ENCODE peak calls at places on chromosomes 1 and 21, in five cellular contexts. One of them, this sample, is unnamed.

GRCh38 chr1:215076312-215076711 is 6.2 kb upstream of the KCNK2 start:
- DNase-seq in neural progenitor cell: peak; percentile 56
- DNase-seq in PC-3: peak; percentile 80
- DNase-seq in HCT116: peak; percentile 34
- DNase-seq in fibroblast of lung: peak; percentile 48
- DNase-seq in this sample: peak; percentile 26

GRCh38 chr21:45020629-45021427 is 53.6 kb upstream of the ADARB1 start:
- DNase-seq in neural progenitor cell: no peak
- DNase-seq in fibroblast of lung: peak; percentile 16
- DNase-seq in HCT116: no peak
- DNase-seq in PC-3: no peak
- DNase-seq in this sample: no peak

GRCh38 chr1:243270097-243270864 is 14.4 kb downstream of the SDCCAG8 start:
- DNase-seq in PC-3: no peak
- DNase-seq in fibroblast of lung: no peak
- DNase-seq in HCT116: no peak
- DNase-seq in neural progenitor cell: no peak
- DNase-seq in this sample: no peak

GRCh38 chr21:45618287-45618686 is 25.2 kb upstream of the PCBP3 start:
- DNase-seq in fibroblast of lung: peak; percentile 40
- DNase-seq in PC-3: no peak
- DNase-seq in neural progenitor cell: peak; percentile 23
- DNase-seq in HCT116: no peak
- DNase-seq in this sample: no peak

GRCh38 chr1:1527092-1527816 is 13.2 kb downstream of the TMEM240 start:
- DNase-seq in neural progenitor cell: no peak
- DNase-seq in PC-3: no peak
- DNase-seq in HCT116: no peak
- DNase-seq in fibroblast of lung: no peak
- DNase-seq in this sample: no peak

GRCh38 chr1:217348960-217349664 is 281.8 kb downstream of the GPATCH2 start:
- DNase-seq in fibroblast of lung: no peak
- DNase-seq in PC-3: peak; percentile 31
- DNase-seq in HCT116: no peak
- DNase-seq in neural progenitor cell: no peak
- DNase-seq in this sample: no peak

GRCh38 chr1:1489231-1489630 is 17.7 kb downstream of the ATAD3B start:
- DNase-seq in neural progenitor cell: no peak
- DNase-seq in HCT116: no peak
- DNase-seq in PC-3: no peak
- DNase-seq in fibroblast of lung: no peak
- DNase-seq in this sample: no peak

GRCh38 chr21:41769933-41770332 is 3.1 kb upstream of the RIPK4 start:
- DNase-seq in HCT116: no peak
- DNase-seq in neural progenitor cell: no peak
- DNase-seq in PC-3: no peak
- DNase-seq in fibroblast of lung: no peak
- DNase-seq in this sample: no peak

GRCh38 chr21:42986125-42986783 is 11.9 kb downstream of the PKNOX1 start:
- DNase-seq in PC-3: peak; percentile 65
- DNase-seq in HCT116: no peak
- DNase-seq in neural progenitor cell: no peak
- DNase-seq in fibroblast of lung: no peak
- DNase-seq in this sample: no peak

GRCh38 chr1:246728311-246728710 is 4.1 kb downstream of the SCCPDH start:
- DNase-seq in fibroblast of lung: no peak
- DNase-seq in neural progenitor cell: no peak
- DNase-seq in PC-3: no peak
- DNase-seq in HCT116: no peak
- DNase-seq in this sample: no peak

GRCh38 chr1:71089536-71090270 is 8.9 kb upstream of the ZRANB2 start:
- DNase-seq in fibroblast of lung: peak; percentile 68
- DNase-seq in PC-3: peak; percentile 84
- DNase-seq in HCT116: no peak
- DNase-seq in neural progenitor cell: no peak
- DNase-seq in this sample: no peak

GRCh38 chr1:58883888-58884482 is 100.1 kb upstream of the JUN start:
- DNase-seq in fibroblast of lung: no peak
- DNase-seq in PC-3: no peak
- DNase-seq in HCT116: no peak
- DNase-seq in neural progenitor cell: no peak
- DNase-seq in this sample: peak; percentile 97

GRCh38 chr1:109792056-109792831 is 28.5 kb upstream of the EPS8L3 start:
- DNase-seq in neural progenitor cell: peak; percentile 80
- DNase-seq in PC-3: peak; percentile 76
- DNase-seq in fibroblast of lung: peak; percentile 92
- DNase-seq in HCT116: no peak
- DNase-seq in this sample: peak; percentile 90

GRCh38 chr1:198595765-198596164 is 43.1 kb upstream of the PTPRC start:
- DNase-seq in fibroblast of lung: no peak
- DNase-seq in neural progenitor cell: no peak
- DNase-seq in HCT116: no peak
- DNase-seq in PC-3: no peak
- DNase-seq in this sample: no peak

GRCh38 chr1:226003502-226004170 is 4.5 kb upstream of the SDE2 start:
- DNase-seq in PC-3: no peak
- DNase-seq in HCT116: no peak
- DNase-seq in fibroblast of lung: no peak
- DNase-seq in neural progenitor cell: no peak
- DNase-seq in this sample: no peak

GRCh38 chr1:162902372-162902771 is 41.4 kb upstream of the CCDC190 start:
- DNase-seq in PC-3: no peak
- DNase-seq in HCT116: no peak
- DNase-seq in neural progenitor cell: no peak
- DNase-seq in fibroblast of lung: no peak
- DNase-seq in this sample: no peak

GRCh38 chr1:117059334-117059677 is 820 bp upstream of the TTF2 start:
- DNase-seq in PC-3: peak; percentile 56
- DNase-seq in fibroblast of lung: no peak
- DNase-seq in neural progenitor cell: no peak
- DNase-seq in HCT116: peak; percentile 31
- DNase-seq in this sample: no peak

GRCh38 chr1:234691567-234691966 is 81.6 kb upstream of the IRF2BP2 start:
- DNase-seq in neural progenitor cell: no peak
- DNase-seq in HCT116: peak; percentile 18
- DNase-seq in PC-3: peak; percentile 44
- DNase-seq in fibroblast of lung: peak; percentile 36
- DNase-seq in this sample: peak; percentile 12

GRCh38 chr1:168365719-168366474 is 85.2 kb downstream of the TBX19 start:
- DNase-seq in neural progenitor cell: peak; percentile 38
- DNase-seq in PC-3: peak; percentile 30
- DNase-seq in HCT116: no peak
- DNase-seq in fibroblast of lung: no peak
- DNase-seq in this sample: no peak

GRCh38 chr1:37631039-37631428 is 3.7 kb downstream of the RSPO1 start:
- DNase-seq in neural progenitor cell: peak; percentile 64
- DNase-seq in HCT116: no peak
- DNase-seq in fibroblast of lung: no peak
- DNase-seq in PC-3: no peak
- DNase-seq in this sample: no peak

GRCh38 chr1:16612332-16613172 is 812 bp downstream of the NBPF1 start:
- DNase-seq in PC-3: peak; percentile 90
- DNase-seq in fibroblast of lung: peak; percentile 89
- DNase-seq in neural progenitor cell: peak; percentile 88
- DNase-seq in HCT116: no peak
- DNase-seq in this sample: peak; percentile 90

GRCh38 chr1:85894651-85895050 is 186.4 kb upstream of the ZNHIT6 start:
- DNase-seq in fibroblast of lung: peak; percentile 62
- DNase-seq in HCT116: peak; percentile 18
- DNase-seq in neural progenitor cell: peak; percentile 43
- DNase-seq in PC-3: peak; percentile 61
- DNase-seq in this sample: peak; percentile 56

GRCh38 chr1:198778049-198778448 is 139.2 kb downstream of the PTPRC start:
- DNase-seq in HCT116: no peak
- DNase-seq in PC-3: no peak
- DNase-seq in fibroblast of lung: no peak
- DNase-seq in neural progenitor cell: no peak
- DNase-seq in this sample: no peak

GRCh38 chr1:92441316-92442311 is 45.1 kb downstream of the GFI1 start:
- DNase-seq in neural progenitor cell: peak; percentile 37
- DNase-seq in PC-3: no peak
- DNase-seq in fibroblast of lung: no peak
- DNase-seq in HCT116: no peak
- DNase-seq in this sample: no peak

GRCh38 chr1:226736001-226736907 is 2.8 kb downstream of the ITPKB start:
- DNase-seq in fibroblast of lung: no peak
- DNase-seq in neural progenitor cell: peak; percentile 36
- DNase-seq in PC-3: no peak
- DNase-seq in HCT116: no peak
- DNase-seq in this sample: no peak

GRCh38 chr1:201468501-201468843 is 516 bp downstream of the PHLDA3 start:
- DNase-seq in PC-3: peak; percentile 67
- DNase-seq in fibroblast of lung: no peak
- DNase-seq in neural progenitor cell: peak; percentile 67
- DNase-seq in HCT116: no peak
- DNase-seq in this sample: peak; percentile 54

GRCh38 chr1:3998086-3998485 is 98.0 kb upstream of the C1orf174 start:
- DNase-seq in fibroblast of lung: no peak
- DNase-seq in PC-3: no peak
- DNase-seq in neural progenitor cell: peak; percentile 43
- DNase-seq in HCT116: no peak
- DNase-seq in this sample: no peak

GRCh38 chr1:47738560-47739182 is 258.5 kb downstream of the TRABD2B start:
- DNase-seq in PC-3: peak; percentile 79
- DNase-seq in fibroblast of lung: peak; percentile 34
- DNase-seq in neural progenitor cell: peak; percentile 81
- DNase-seq in HCT116: no peak
- DNase-seq in this sample: peak; percentile 42

GRCh38 chr1:38235705-38236104 is 189.1 kb upstream of the POU3F1 start:
- DNase-seq in HCT116: no peak
- DNase-seq in neural progenitor cell: no peak
- DNase-seq in PC-3: no peak
- DNase-seq in fibroblast of lung: peak; percentile 8
- DNase-seq in this sample: no peak

GRCh38 chr21:33254766-33255165 is 11.4 kb upstream of the IL10RB start:
- DNase-seq in neural progenitor cell: no peak
- DNase-seq in PC-3: no peak
- DNase-seq in fibroblast of lung: no peak
- DNase-seq in HCT116: no peak
- DNase-seq in this sample: no peak

GRCh38 chr1:63317007-63317813 is 5.2 kb upstream of the FOXD3 start:
- DNase-seq in fibroblast of lung: peak; percentile 53
- DNase-seq in HCT116: peak; percentile 78
- DNase-seq in PC-3: peak; percentile 91
- DNase-seq in neural progenitor cell: peak; percentile 91
- DNase-seq in this sample: peak; percentile 54
- TF ChIP-seq EZH2 in fibroblast of lung: no peak
- TF ChIP-seq EZH2 in HCT116: no peak
- TF ChIP-seq EZH2 in PC-3: no peak
- TF ChIP-seq EZH2 in neural progenitor cell: peak; percentile 81
- TF ChIP-seq EZH2 in this sample: no peak

GRCh38 chr1:185578293-185578692 is 155.9 kb upstream of the HMCN1 start:
- DNase-seq in neural progenitor cell: no peak
- DNase-seq in HCT116: no peak
- DNase-seq in PC-3: no peak
- DNase-seq in fibroblast of lung: no peak
- DNase-seq in this sample: no peak
- H3K9me3 ChIP-seq in neural progenitor cell: no peaks in the 10 kb centered on the region
- H3K9me3 ChIP-seq in HCT116: no peaks in the 10 kb centered on the region
- H3K9me3 ChIP-seq in PC-3: peaks cover 2% of the 10 kb centered on the region
- H3K9me3 ChIP-seq in fibroblast of lung: no peaks in the 10 kb centered on the region
- H3K9me3 ChIP-seq in this sample: no peaks in the 10 kb centered on the region

GRCh38 chr1:18630511-18631495 is at the start of gene PAX7:
- DNase-seq in fibroblast of lung: no peak
- DNase-seq in HCT116: no peak
- DNase-seq in PC-3: no peak
- DNase-seq in neural progenitor cell: peak; percentile 84
- DNase-seq in this sample: no peak

GRCh38 chr1:18632218-18632588 is 1.6 kb downstream of the PAX7 start:
- DNase-seq in neural progenitor cell: peak; percentile 66
- DNase-seq in PC-3: no peak
- DNase-seq in HCT116: no peak
- DNase-seq in fibroblast of lung: no peak
- DNase-seq in this sample: no peak

GRCh38 chr1:18632711-18633427 is 2.2 kb downstream of the PAX7 start:
- DNase-seq in neural progenitor cell: peak; percentile 80
- DNase-seq in fibroblast of lung: no peak
- DNase-seq in PC-3: no peak
- DNase-seq in HCT116: no peak
- DNase-seq in this sample: no peak

GRCh38 chr1:18629659-18630510 is 761 bp upstream of the PAX7 start:
- DNase-seq in neural progenitor cell: peak; percentile 62
- DNase-seq in fibroblast of lung: no peak
- DNase-seq in PC-3: no peak
- DNase-seq in HCT116: no peak
- DNase-seq in this sample: no peak

GRCh38 chr1:18631496-18632217 is 1.0 kb downstream of the PAX7 start:
- DNase-seq in fibroblast of lung: no peak
- DNase-seq in HCT116: no peak
- DNase-seq in neural progenitor cell: peak; percentile 74
- DNase-seq in PC-3: no peak
- DNase-seq in this sample: no peak
- TF ChIP-seq EZH2 in fibroblast of lung: peak; percentile 60
- TF ChIP-seq EZH2 in HCT116: no peak
- TF ChIP-seq EZH2 in neural progenitor cell: peak; percentile 94
- TF ChIP-seq EZH2 in PC-3: no peak
- TF ChIP-seq EZH2 in this sample: peak; percentile 91

DNA sequence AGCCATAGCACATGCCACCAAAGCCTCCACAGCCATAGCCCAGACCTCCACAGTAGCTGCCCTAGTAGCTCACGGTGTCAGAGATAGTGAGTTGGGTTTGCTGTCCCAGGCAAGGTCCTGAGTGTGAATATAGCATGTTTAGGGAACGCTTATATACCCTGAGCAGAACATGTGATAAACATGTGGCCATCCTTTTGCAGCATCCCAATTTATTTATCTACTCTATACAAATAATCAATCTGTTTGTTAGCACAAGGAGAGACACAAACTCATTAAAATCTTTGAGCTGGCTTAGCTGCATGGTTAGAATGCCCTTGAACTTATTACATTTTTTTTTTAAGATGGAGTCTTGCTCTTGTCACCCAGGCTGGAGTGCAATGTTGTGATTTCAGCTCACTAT is at the start of gene KRTAP19-2:
- DNase-seq in fibroblast of lung: no peak
- DNase-seq in PC-3: no peak
- DNase-seq in neural progenitor cell: no peak
- DNase-seq in HCT116: no peak
- DNase-seq in this sample: no peak
- H3K9me3 ChIP-seq in fibroblast of lung: no peaks in the 10 kb centered on the region
- H3K9me3 ChIP-seq in PC-3: no peaks in the 10 kb centered on the region
- H3K9me3 ChIP-seq in neural progenitor cell: no peaks in the 10 kb centered on the region
- H3K9me3 ChIP-seq in HCT116: peaks cover 24% of the 10 kb centered on the region
- H3K9me3 ChIP-seq in this sample: peaks cover 4% of the 10 kb centered on the region